ENCODE peak calls at places on chromosomes 3 and 15, in ten cellular contexts. One of them, this sample, is unnamed.

GRCh38 chr15:55993804-55994539 is 560 bp upstream of the NEDD4 start:
- DNase-seq in brain microvascular endothelial cell: peak; percentile 41
- DNase-seq in fibroblast of pulmonary artery: peak; percentile 61
- DNase-seq in neural crest cell: no peak
- DNase-seq in psoas muscle: no peak
- DNase-seq in BJ: no peak
- DNase-seq in transverse colon: no peak
- DNase-seq in cardiac muscle cell: no peak
- DNase-seq in HL-60: no peak
- DNase-seq in PC-3: peak; percentile 41
- DNase-seq in this sample: no peak

GRCh38 chr3:13009132-13009945 is 63.9 kb downstream of the IQSEC1 start:
- DNase-seq in brain microvascular endothelial cell: no peak
- DNase-seq in fibroblast of pulmonary artery: no peak
- DNase-seq in neural crest cell: no peak
- DNase-seq in psoas muscle: peak; percentile 82
- DNase-seq in BJ: no peak
- DNase-seq in transverse colon: peak; percentile 86
- DNase-seq in cardiac muscle cell: no peak
- DNase-seq in HL-60: peak; percentile 83
- DNase-seq in PC-3: no peak
- DNase-seq in this sample: peak; percentile 45

GRCh38 chr15:77831989-77832388 is 199.3 kb upstream of the LINGO1 start:
- DNase-seq in brain microvascular endothelial cell: no peak
- DNase-seq in fibroblast of pulmonary artery: no peak
- DNase-seq in neural crest cell: no peak
- DNase-seq in psoas muscle: peak; percentile 10
- DNase-seq in BJ: no peak
- DNase-seq in transverse colon: no peak
- DNase-seq in cardiac muscle cell: no peak
- DNase-seq in HL-60: no peak
- DNase-seq in PC-3: no peak
- DNase-seq in this sample: no peak

GRCh38 chr3:158742861-158743260 is 10.6 kb upstream of the RARRES1 start:
- DNase-seq in brain microvascular endothelial cell: no peak
- DNase-seq in fibroblast of pulmonary artery: peak; percentile 32
- DNase-seq in neural crest cell: no peak
- DNase-seq in psoas muscle: no peak
- DNase-seq in BJ: peak; percentile 30
- DNase-seq in transverse colon: no peak
- DNase-seq in cardiac muscle cell: no peak
- DNase-seq in HL-60: no peak
- DNase-seq in PC-3: peak; percentile 80
- DNase-seq in this sample: no peak

GRCh38 chr15:34109775-34110663 is 8.1 kb downstream of the PGBD4 start:
- DNase-seq in brain microvascular endothelial cell: peak; percentile 29
- DNase-seq in fibroblast of pulmonary artery: peak; percentile 69
- DNase-seq in neural crest cell: no peak
- DNase-seq in psoas muscle: no peak
- DNase-seq in BJ: no peak
- DNase-seq in transverse colon: no peak
- DNase-seq in cardiac muscle cell: peak; percentile 40
- DNase-seq in HL-60: no peak
- DNase-seq in PC-3: peak; percentile 63
- DNase-seq in this sample: peak; percentile 28

GRCh38 chr15:70559840-70560239 is 203.5 kb downstream of the UACA start:
- DNase-seq in brain microvascular endothelial cell: no peak
- DNase-seq in fibroblast of pulmonary artery: no peak
- DNase-seq in neural crest cell: no peak
- DNase-seq in psoas muscle: no peak
- DNase-seq in BJ: no peak
- DNase-seq in transverse colon: no peak
- DNase-seq in cardiac muscle cell: no peak
- DNase-seq in HL-60: no peak
- DNase-seq in PC-3: no peak
- DNase-seq in this sample: no peak

GRCh38 chr3:136545664-136546266 is 206.4 kb downstream of the STAG1 start:
- DNase-seq in brain microvascular endothelial cell: no peak
- DNase-seq in fibroblast of pulmonary artery: peak; percentile 48
- DNase-seq in neural crest cell: no peak
- DNase-seq in psoas muscle: no peak
- DNase-seq in BJ: no peak
- DNase-seq in transverse colon: no peak
- DNase-seq in cardiac muscle cell: no peak
- DNase-seq in HL-60: no peak
- DNase-seq in PC-3: peak; percentile 30
- DNase-seq in this sample: no peak

GRCh38 chr15:70158309-70158995 is 60.7 kb upstream of the TLE3 start:
- DNase-seq in brain microvascular endothelial cell: no peak
- DNase-seq in fibroblast of pulmonary artery: no peak
- DNase-seq in neural crest cell: no peak
- DNase-seq in psoas muscle: no peak
- DNase-seq in BJ: no peak
- DNase-seq in transverse colon: no peak
- DNase-seq in cardiac muscle cell: no peak
- DNase-seq in HL-60: no peak
- DNase-seq in PC-3: no peak
- DNase-seq in this sample: no peak

GRCh38 chr15:90203922-90204321 is 2.8 kb downstream of the SEMA4B start:
- DNase-seq in brain microvascular endothelial cell: no peak
- DNase-seq in fibroblast of pulmonary artery: no peak
- DNase-seq in neural crest cell: no peak
- DNase-seq in psoas muscle: no peak
- DNase-seq in BJ: no peak
- DNase-seq in transverse colon: no peak
- DNase-seq in cardiac muscle cell: no peak
- DNase-seq in HL-60: no peak
- DNase-seq in PC-3: no peak
- DNase-seq in this sample: no peak

GRCh38 chr15:25903024-25903581 is 40.0 kb upstream of the ATP10A start:
- DNase-seq in brain microvascular endothelial cell: no peak
- DNase-seq in fibroblast of pulmonary artery: peak; percentile 47
- DNase-seq in neural crest cell: no peak
- DNase-seq in psoas muscle: peak; percentile 53
- DNase-seq in BJ: no peak
- DNase-seq in transverse colon: no peak
- DNase-seq in cardiac muscle cell: no peak
- DNase-seq in HL-60: no peak
- DNase-seq in PC-3: peak; percentile 80
- DNase-seq in this sample: no peak

GRCh38 chr3:12893247-12893646 is 51.9 kb upstream of the RPL32 start:
- DNase-seq in brain microvascular endothelial cell: no peak
- DNase-seq in fibroblast of pulmonary artery: no peak
- DNase-seq in neural crest cell: no peak
- DNase-seq in psoas muscle: no peak
- DNase-seq in BJ: no peak
- DNase-seq in transverse colon: no peak
- DNase-seq in cardiac muscle cell: no peak
- DNase-seq in HL-60: no peak
- DNase-seq in PC-3: peak; percentile 19
- DNase-seq in this sample: no peak

GRCh38 chr3:133595341-133595740 is 21.9 kb downstream of the CDV3 start:
- DNase-seq in brain microvascular endothelial cell: no peak
- DNase-seq in fibroblast of pulmonary artery: no peak
- DNase-seq in neural crest cell: no peak
- DNase-seq in psoas muscle: no peak
- DNase-seq in BJ: no peak
- DNase-seq in transverse colon: no peak
- DNase-seq in cardiac muscle cell: no peak
- DNase-seq in HL-60: no peak
- DNase-seq in PC-3: peak; percentile 38
- DNase-seq in this sample: no peak

DNA sequence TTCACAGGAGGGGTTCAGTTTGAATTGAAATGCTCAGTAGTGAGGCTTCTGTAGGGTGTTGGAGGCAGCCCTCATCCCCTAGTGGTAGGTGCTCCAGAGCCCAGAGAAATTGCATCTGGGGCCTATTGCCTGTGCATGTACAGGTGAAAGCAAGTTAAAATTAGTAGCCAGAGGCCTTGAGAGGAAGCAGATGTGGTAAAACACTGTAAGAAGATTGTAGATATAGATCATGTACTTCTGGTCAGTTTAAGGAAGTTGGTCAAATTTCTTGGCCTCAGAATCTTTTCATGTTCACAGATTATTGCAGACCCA is 34.6 kb downstream of the IGSF10 start:
- DNase-seq in brain microvascular endothelial cell: no peak
- DNase-seq in fibroblast of pulmonary artery: no peak
- DNase-seq in neural crest cell: no peak
- DNase-seq in psoas muscle: no peak
- DNase-seq in BJ: no peak
- DNase-seq in transverse colon: no peak
- DNase-seq in cardiac muscle cell: no peak
- DNase-seq in HL-60: no peak
- DNase-seq in PC-3: no peak
- DNase-seq in this sample: peak; percentile 30
- TF ChIP-seq CTCF in brain microvascular endothelial cell: peak; percentile 39
- TF ChIP-seq CTCF in fibroblast of pulmonary artery: peak; percentile 11
- TF ChIP-seq CTCF in neural crest cell: peak; percentile 24
- TF ChIP-seq CTCF in psoas muscle: no peak
- TF ChIP-seq CTCF in BJ: no peak
- TF ChIP-seq CTCF in transverse colon: no peak
- TF ChIP-seq CTCF in cardiac muscle cell: peak; percentile 26
- TF ChIP-seq CTCF in HL-60: no peak
- TF ChIP-seq CTCF in PC-3: peak; percentile 50
- TF ChIP-seq CTCF in this sample: no peak

DNA sequence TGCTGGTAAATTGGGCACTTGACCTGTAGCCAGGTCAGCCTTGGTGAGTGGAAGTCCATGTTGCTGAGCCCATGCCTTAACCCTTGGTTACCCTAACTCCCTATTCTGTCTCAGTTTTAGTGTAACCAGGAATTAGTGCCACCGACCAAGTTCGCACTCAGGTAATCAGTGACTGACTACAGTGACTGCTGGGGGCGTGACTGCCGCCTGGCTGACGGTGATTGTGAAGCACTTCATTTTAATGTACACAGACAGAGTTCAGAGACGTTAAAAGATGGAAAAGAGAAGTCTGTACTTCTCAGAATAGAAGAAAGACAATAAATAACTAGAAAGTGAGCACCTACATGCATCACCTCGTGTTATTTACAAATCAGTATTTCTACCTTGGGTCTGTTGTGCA is 17.3 kb downstream of the CFAP161 start:
- DNase-seq in brain microvascular endothelial cell: no peak
- DNase-seq in fibroblast of pulmonary artery: no peak
- DNase-seq in neural crest cell: no peak
- DNase-seq in psoas muscle: no peak
- DNase-seq in BJ: no peak
- DNase-seq in transverse colon: no peak
- DNase-seq in cardiac muscle cell: no peak
- DNase-seq in HL-60: no peak
- DNase-seq in PC-3: no peak
- DNase-seq in this sample: no peak
- TF ChIP-seq CTCF in brain microvascular endothelial cell: no peak
- TF ChIP-seq CTCF in fibroblast of pulmonary artery: no peak
- TF ChIP-seq CTCF in neural crest cell: no peak
- TF ChIP-seq CTCF in psoas muscle: no peak
- TF ChIP-seq CTCF in BJ: no peak
- TF ChIP-seq CTCF in transverse colon: no peak
- TF ChIP-seq CTCF in cardiac muscle cell: no peak
- TF ChIP-seq CTCF in HL-60: no peak
- TF ChIP-seq CTCF in PC-3: no peak
- TF ChIP-seq CTCF in this sample: no peak

GRCh38 chr3:46797486-46797885 is 65.8 kb downstream of the MYL3 start:
- DNase-seq in brain microvascular endothelial cell: no peak
- DNase-seq in fibroblast of pulmonary artery: no peak
- DNase-seq in neural crest cell: no peak
- DNase-seq in psoas muscle: no peak
- DNase-seq in BJ: no peak
- DNase-seq in transverse colon: no peak
- DNase-seq in cardiac muscle cell: no peak
- DNase-seq in HL-60: no peak
- DNase-seq in PC-3: peak; percentile 18
- DNase-seq in this sample: no peak
- TF ChIP-seq CTCF in brain microvascular endothelial cell: no peak
- TF ChIP-seq CTCF in fibroblast of pulmonary artery: no peak
- TF ChIP-seq CTCF in neural crest cell: no peak
- TF ChIP-seq CTCF in psoas muscle: no peak
- TF ChIP-seq CTCF in BJ: no peak
- TF ChIP-seq CTCF in transverse colon: no peak
- TF ChIP-seq CTCF in cardiac muscle cell: no peak
- TF ChIP-seq CTCF in HL-60: no peak
- TF ChIP-seq CTCF in PC-3: no peak
- TF ChIP-seq CTCF in this sample: no peak

GRCh38 chr15:79195802-79196201 is 86.7 kb upstream of the ANKRD34C start:
- DNase-seq in brain microvascular endothelial cell: no peak
- DNase-seq in fibroblast of pulmonary artery: no peak
- DNase-seq in neural crest cell: no peak
- DNase-seq in psoas muscle: no peak
- DNase-seq in BJ: no peak
- DNase-seq in transverse colon: no peak
- DNase-seq in cardiac muscle cell: no peak
- DNase-seq in HL-60: no peak
- DNase-seq in PC-3: no peak
- DNase-seq in this sample: no peak
- TF ChIP-seq CTCF in brain microvascular endothelial cell: peak; percentile 11
- TF ChIP-seq CTCF in fibroblast of pulmonary artery: peak; percentile 1
- TF ChIP-seq CTCF in neural crest cell: no peak
- TF ChIP-seq CTCF in psoas muscle: no peak
- TF ChIP-seq CTCF in BJ: no peak
- TF ChIP-seq CTCF in transverse colon: no peak
- TF ChIP-seq CTCF in cardiac muscle cell: no peak
- TF ChIP-seq CTCF in HL-60: peak; percentile 2
- TF ChIP-seq CTCF in PC-3: no peak
- TF ChIP-seq CTCF in this sample: no peak

GRCh38 chr15:26971303-26972018 is 480 bp downstream of the GABRG3 start:
- DNase-seq in brain microvascular endothelial cell: no peak
- DNase-seq in fibroblast of pulmonary artery: no peak
- DNase-seq in neural crest cell: peak; percentile 32
- DNase-seq in psoas muscle: no peak
- DNase-seq in BJ: no peak
- DNase-seq in transverse colon: no peak
- DNase-seq in cardiac muscle cell: peak; percentile 43
- DNase-seq in HL-60: no peak
- DNase-seq in PC-3: no peak
- DNase-seq in this sample: no peak

GRCh38 chr15:26972636-26973035 is 1.7 kb downstream of the GABRG3 start:
- DNase-seq in brain microvascular endothelial cell: no peak
- DNase-seq in fibroblast of pulmonary artery: no peak
- DNase-seq in neural crest cell: no peak
- DNase-seq in psoas muscle: no peak
- DNase-seq in BJ: no peak
- DNase-seq in transverse colon: no peak
- DNase-seq in cardiac muscle cell: no peak
- DNase-seq in HL-60: no peak
- DNase-seq in PC-3: no peak
- DNase-seq in this sample: no peak

GRCh38 chr15:26970712-26971210 is at the start of gene GABRG3:
- DNase-seq in brain microvascular endothelial cell: no peak
- DNase-seq in fibroblast of pulmonary artery: no peak
- DNase-seq in neural crest cell: peak; percentile 65
- DNase-seq in psoas muscle: no peak
- DNase-seq in BJ: no peak
- DNase-seq in transverse colon: no peak
- DNase-seq in cardiac muscle cell: peak; percentile 32
- DNase-seq in HL-60: no peak
- DNase-seq in PC-3: peak; percentile 12
- DNase-seq in this sample: no peak

GRCh38 chr15:26974120-26974780 is 3.3 kb downstream of the GABRG3 start:
- DNase-seq in brain microvascular endothelial cell: no peak
- DNase-seq in fibroblast of pulmonary artery: peak; percentile 21
- DNase-seq in neural crest cell: no peak
- DNase-seq in psoas muscle: no peak
- DNase-seq in BJ: no peak
- DNase-seq in transverse colon: no peak
- DNase-seq in cardiac muscle cell: peak; percentile 57
- DNase-seq in HL-60: no peak
- DNase-seq in PC-3: peak; percentile 61
- DNase-seq in this sample: no peak
- TF ChIP-seq CTCF in brain microvascular endothelial cell: peak; percentile 65
- TF ChIP-seq CTCF in fibroblast of pulmonary artery: peak; percentile 27
- TF ChIP-seq CTCF in neural crest cell: peak; percentile 72
- TF ChIP-seq CTCF in psoas muscle: no peak
- TF ChIP-seq CTCF in BJ: no peak
- TF ChIP-seq CTCF in transverse colon: no peak
- TF ChIP-seq CTCF in cardiac muscle cell: peak; percentile 33
- TF ChIP-seq CTCF in HL-60: no peak
- TF ChIP-seq CTCF in PC-3: peak; percentile 67
- TF ChIP-seq CTCF in this sample: no peak

This sample was measured in GM20000.